ENCODE peak calls at places on chromosomes 11 and 22, in four cellular contexts. Q is HS-27A; I is activated naive CD4-positive, alpha-beta T cell treated with anti-CD3 and anti-CD28 coated beads for 36 hours; Z is RCC 7860. U is an unnamed sample.

GRCh38 chr11:94751806-94752205 is 16.4 kb upstream of the AMOTL1 start:
- DNase-seq in Q (no peak), I (no peak), Z (no peak), U (no peak)

GRCh38 chr22:26461188-26461810 is 22.3 kb downstream of the HPS4 start:
- DNase-seq in Z (peak), Q (peak), I (peak), U (no peak)

GRCh38 chr22:32325416-32325801 is 32.3 kb upstream of the RFPL3 start:
- DNase-seq in Z (no peak), Q (no peak), I (no peak), U (no peak)

GRCh38 chr11:118757881-118758399 is 33.0 kb downstream of the DDX6 start:
- DNase-seq in I (no peak), Q (no peak), Z (no peak), U (no peak)

GRCh38 chr11:45285931-45286632 is at the start of gene SYT13:
- DNase-seq in Z (no peak), Q (no peak), I (no peak), U (no peak)

GRCh38 chr11:85810871-85811611 is at the start of gene SYTL2:
- DNase-seq in Q (no peak), Z (no peak), I (peak), U (peak)

GRCh38 chr11:44564653-44565007 is 833 bp upstream of the CD82 start:
- DNase-seq in I (no peak), Z (peak), Q (no peak), U (no peak)

GRCh38 chr11:112999518-112999917 is 38.3 kb downstream of the NCAM1 start:
- DNase-seq in Z (no peak), I (no peak), Q (no peak), U (no peak)

GRCh38 chr11:71433648-71434450 is 14.3 kb downstream of the DHCR7 start:
- DNase-seq in Q (no peak), Z (no peak), I (no peak), U (no peak)

GRCh38 chr22:37501610-37502341 is 15.6 kb upstream of the MFNG start:
- DNase-seq in Q (no peak), I (no peak), Z (peak), U (no peak)

GRCh38 chr11:20045098-20045688 is 115.1 kb downstream of the DBX1 start:
- DNase-seq in I (no peak), Q (no peak), Z (no peak), U (no peak)

GRCh38 chr22:44623771-44624510 is 78.1 kb upstream of the PRR5 start:
- DNase-seq in Q (no peak), I (peak), Z (peak), U (no peak)

GRCh38 chr11:1669546-1670218 is 27.3 kb upstream of the KRTAP5-6 start:
- DNase-seq in Q (no peak), Z (no peak), I (no peak), U (no peak)

GRCh38 chr11:2754008-2754407 is 54.2 kb upstream of the KCNQ1OT1 start:
- DNase-seq in I (no peak), Z (no peak), Q (no peak), U (no peak)

U was measured in GOT3.